ENCODE peak calls at places on chromosomes 12 and 14, in nine cellular contexts. L is Panc1, E is breast epithelium, U is endothelial cell of umbilical vein, V is HCT116, M is stomach, N is sigmoid colon, R is HepG2, X is K562. B is an unnamed sample.

GRCh38 chr14:20714593-20715250 is 26.2 kb downstream of the ANG start:
- DNase-seq in E (peak), X (no peak), R (no peak), N (peak), L (no peak), V (no peak), M (peak), U (peak), B (no peak)

GRCh38 chr12:47868041-47868440 is 36.8 kb downstream of the VDR start:
- DNase-seq in R (no peak), N (no peak), U (peak), X (no peak), M (no peak), E (no peak), L (no peak), V (no peak), B (no peak)

GRCh38 chr14:61602733-61603077 is 92.6 kb upstream of the HIF1A start:
- DNase-seq in X (no peak), M (no peak), R (peak), N (no peak), V (no peak), E (no peak), U (no peak), L (no peak), B (no peak)

GRCh38 chr14:84809158-84809557 is 720.8 kb upstream of the FLRT2 start:
- DNase-seq in M (no peak), E (no peak), L (no peak), R (no peak), V (no peak), X (no peak), U (no peak), N (no peak), B (no peak)

GRCh38 chr12:47164730-47165439 is 85.1 kb upstream of the AMIGO2 start:
- DNase-seq in U (no peak), E (no peak), N (no peak), X (no peak), V (no peak), R (no peak), L (no peak), M (no peak), B (no peak)

GRCh38 chr14:20841096-20841495 is 38.5 kb upstream of the RNASE1 start:
- DNase-seq in X (no peak), N (no peak), E (no peak), R (no peak), U (no peak), L (no peak), M (no peak), V (no peak), B (no peak)

GRCh38 chr14:37311233-37311632 is 113.5 kb downstream of the MIPOL1 start:
- DNase-seq in V (no peak), N (no peak), R (no peak), E (no peak), M (no peak), L (no peak), X (no peak), U (no peak), B (no peak)

GRCh38 chr14:38425324-38425976 is 169.6 kb upstream of the CLEC14A start:
- DNase-seq in M (no peak), L (no peak), E (no peak), X (no peak), V (no peak), N (no peak), U (no peak), R (no peak), B (no peak)

GRCh38 chr14:65042731-65043372 is 56.2 kb downstream of the FNTB start:
- DNase-seq in X (peak), N (no peak), R (no peak), E (no peak), U (no peak), M (peak), L (no peak), V (no peak), B (no peak)

GRCh38 chr12:91718326-91718725 is 427.3 kb downstream of the BTG1 start:
- DNase-seq in E (no peak), R (no peak), U (no peak), V (no peak), L (no peak), N (no peak), X (no peak), M (no peak), B (no peak)

GRCh38 chr12:18496156-18496555 is 234.8 kb downstream of the PIK3C2G start:
- DNase-seq in E (no peak), V (no peak), M (no peak), U (peak), X (no peak), L (no peak), N (no peak), R (no peak), B (no peak)

GRCh38 chr12:83173250-83173649 is 486.5 kb downstream of the TMTC2 start:
- DNase-seq in M (no peak), E (no peak), N (no peak), L (no peak), R (no peak), X (peak), U (no peak), V (no peak), B (no peak)

GRCh38 chr14:47715330-47715729 is 39.9 kb upstream of the MDGA2 start:
- DNase-seq in V (peak), X (no peak), L (no peak), E (no peak), U (no peak), M (no peak), R (no peak), N (no peak), B (no peak)

GRCh38 chr14:103065861-103066260 is 8.5 kb upstream of the CDC42BPB start:
- DNase-seq in U (no peak), V (no peak), X (no peak), L (no peak), E (no peak), R (no peak), N (peak), M (no peak), B (no peak)

GRCh38 chr12:89848732-89849131 is 140.1 kb upstream of the ATP2B1 start:
- DNase-seq in U (no peak), V (no peak), E (no peak), L (no peak), X (no peak), M (no peak), R (no peak), N (no peak), B (no peak)

GRCh38 chr12:81416571-81416970 is 338.7 kb downstream of the ACSS3 start:
- DNase-seq in M (no peak), L (no peak), N (no peak), R (no peak), E (no peak), U (no peak), V (no peak), X (no peak), B (no peak)

GRCh38 chr14:84225243-84225642 is 1304.7 kb upstream of the FLRT2 start:
- DNase-seq in X (no peak), N (peak), E (no peak), U (no peak), M (no peak), R (no peak), L (no peak), V (no peak), B (no peak)

GRCh38 chr12:6563448-6564050 is 4.5 kb downstream of the NOP2 start:
- DNase-seq in U (peak), E (no peak), M (peak), R (peak), N (no peak), L (no peak), V (no peak), X (peak), B (no peak)

GRCh38 chr14:26281280-26281998 is 316.4 kb downstream of the NOVA1 start:
- DNase-seq in V (no peak), E (peak), X (peak), L (no peak), N (no peak), U (no peak), M (no peak), R (peak), B (no peak)

GRCh38 chr14:97975960-97976359 is 1178.8 kb downstream of the VRK1 start:
- DNase-seq in E (no peak), R (no peak), V (no peak), N (no peak), U (no peak), L (no peak), X (no peak), M (no peak), B (no peak)

GRCh38 chr14:59100203-59100602 is 88.3 kb upstream of the DAAM1 start:
- DNase-seq in U (no peak), M (no peak), V (no peak), N (no peak), E (no peak), R (no peak), L (no peak), X (no peak), B (no peak)

GRCh38 chr12:68349083-68349700 is 17.0 kb upstream of the MDM1 start:
- DNase-seq in V (no peak), E (no peak), U (no peak), M (no peak), X (no peak), L (no peak), R (no peak), N (no peak), B (no peak)

GRCh38 chr14:75307700-75308379 is 29.2 kb downstream of the FOS start:
- DNase-seq in N (peak), X (peak), U (peak), R (peak), V (peak), L (no peak), E (peak), M (peak), B (no peak)
- TF ChIP-seq POLR2AphosphoS5 in N (peak), X (no peak), U (no peak), R (no peak), V (no peak), L (no peak), E (no peak), M (no peak), B (no peak)

GRCh38 chr12:50926415-50926814 is 25.9 kb upstream of the HIGD1C start:
- DNase-seq in E (no peak), U (peak), R (no peak), M (no peak), V (no peak), N (no peak), X (no peak), L (no peak), B (no peak)

GRCh38 chr12:50925920-50926319 is 26.4 kb upstream of the HIGD1C start:
- DNase-seq in V (no peak), L (no peak), U (no peak), N (no peak), R (no peak), M (no peak), E (no peak), X (no peak), B (no peak)

GRCh38 chr12:50928392-50928791 is 24.0 kb upstream of the HIGD1C start:
- DNase-seq in X (no peak), V (no peak), L (no peak), U (no peak), E (no peak), N (no peak), M (no peak), R (no peak), B (no peak)

GRCh38 chr12:50927356-50927755 is 25.0 kb upstream of the HIGD1C start:
- DNase-seq in X (no peak), L (no peak), N (no peak), M (no peak), V (no peak), R (no peak), E (no peak), U (peak), B (no peak)

GRCh38 chr12:50927766-50928224 is 24.5 kb upstream of the HIGD1C start:
- DNase-seq in X (no peak), U (no peak), N (no peak), E (no peak), L (no peak), R (no peak), M (no peak), V (no peak), B (no peak)
- H3K4me3 ChIP-seq in X (peak), U (no peak), N (peak), E (peak), L (no peak), R (peak), M (peak), V (no peak), B (peak)

GRCh38 chr12:123670882-123671728 is at the start of gene TCTN2:
- DNase-seq in V (peak), N (peak), U (peak), E (peak), X (peak), R (peak), M (peak), L (peak), B (peak)
- TF ChIP-seq POLR2AphosphoS5 in V (peak), N (peak), U (peak), E (no peak), X (no peak), R (peak), M (no peak), L (peak), B (peak)

DNA sequence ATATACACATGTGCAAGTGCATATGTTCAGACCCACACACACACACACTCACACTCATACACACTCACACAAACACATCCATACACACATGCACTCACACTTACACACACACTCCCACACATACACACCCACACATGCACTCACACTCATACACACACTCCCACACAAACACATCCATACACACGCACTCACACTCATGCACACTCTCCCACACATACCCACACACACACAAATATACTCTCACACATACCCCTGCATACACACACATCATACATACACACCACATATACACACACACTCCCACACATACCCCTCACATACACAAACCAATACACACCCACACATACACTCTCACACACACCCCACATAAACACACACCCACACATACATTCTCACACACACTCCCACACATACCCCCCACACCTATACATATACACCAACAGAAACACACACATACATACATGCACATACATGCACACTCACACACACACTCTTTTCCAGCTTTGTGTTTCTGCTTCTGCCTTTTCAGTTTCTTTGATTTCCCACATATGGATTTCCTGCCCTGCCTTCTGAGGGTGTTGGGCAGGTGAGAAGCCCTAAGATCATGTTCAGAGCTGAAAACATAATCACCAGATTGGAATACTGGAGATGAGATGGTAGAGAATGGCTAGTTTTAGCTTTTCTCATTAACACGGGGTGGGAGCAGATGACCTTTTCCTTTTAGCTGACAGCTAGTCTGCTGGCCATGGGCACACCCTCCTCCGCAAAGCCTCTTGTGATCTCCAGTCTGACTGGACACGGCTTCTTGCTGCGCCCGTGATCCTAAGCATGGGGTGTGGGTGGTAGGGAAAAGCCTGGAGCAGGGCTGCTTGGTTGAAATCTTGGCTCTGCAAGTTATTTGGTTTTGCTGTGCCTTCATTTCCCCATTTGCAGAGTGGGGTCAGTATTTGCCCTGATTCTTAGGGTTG is 214.0 kb downstream of the CHST11 start:
- DNase-seq in N (no peak), M (no peak), V (peak), E (no peak), X (no peak), L (no peak), R (no peak), U (no peak), B (no peak)
- H3K4me3 ChIP-seq in N (no peak), M (no peak), V (peak), E (no peak), X (no peak), L (no peak), R (no peak), U (no peak), B (no peak)

GRCh38 chr14:69244946-69245345 is 15.0 kb upstream of the GALNT16 start:
- DNase-seq in V (no peak), U (no peak), R (no peak), N (no peak), M (no peak), X (no peak), L (no peak), E (no peak), B (no peak)

GRCh38 chr14:69249603-69250002 is 10.4 kb upstream of the GALNT16 start:
- DNase-seq in X (no peak), R (no peak), N (no peak), E (no peak), U (no peak), L (no peak), V (no peak), M (no peak), B (no peak)

GRCh38 chr14:69252851-69253250 is 7.1 kb upstream of the GALNT16 start:
- DNase-seq in R (no peak), V (no peak), U (no peak), X (no peak), L (no peak), N (no peak), M (no peak), E (no peak), B (no peak)

GRCh38 chr14:69246331-69246730 is 13.6 kb upstream of the GALNT16 start:
- DNase-seq in L (no peak), U (no peak), V (no peak), M (no peak), E (no peak), X (no peak), N (no peak), R (peak), B (no peak)

DNA sequence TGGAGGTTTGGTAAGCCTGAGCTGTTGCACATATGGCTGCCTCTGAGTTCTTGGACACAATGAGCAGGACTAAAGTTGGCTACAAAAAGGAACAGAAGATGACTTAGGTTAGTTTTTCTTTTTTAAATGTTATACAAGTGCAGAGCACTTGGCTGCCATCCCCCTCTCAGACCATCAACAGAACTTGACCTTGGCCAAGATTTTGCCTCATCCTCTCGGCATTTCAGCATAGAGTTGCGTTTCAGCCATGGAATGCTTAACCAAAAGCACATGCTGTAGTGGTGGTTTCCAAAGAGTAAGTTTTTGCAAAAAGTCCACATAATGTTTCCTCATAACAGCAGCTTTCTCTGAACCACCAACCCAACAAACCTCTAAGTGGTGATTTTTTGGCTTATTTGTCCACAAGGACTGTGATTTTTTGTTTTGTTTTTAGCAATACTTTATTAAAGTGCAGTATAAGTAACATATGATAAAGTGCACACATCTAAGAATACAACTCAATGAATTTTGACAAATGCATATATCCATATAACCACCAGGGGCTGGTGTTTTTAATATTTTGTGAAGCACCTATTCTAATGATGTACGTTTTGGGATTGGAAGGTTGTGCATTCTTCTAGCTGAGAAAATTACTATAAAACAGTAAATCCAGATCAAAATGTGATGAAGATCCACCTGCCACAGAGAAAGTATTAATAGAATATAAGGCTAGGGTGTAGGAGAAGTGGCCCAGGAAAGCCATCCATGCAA is 12.1 kb upstream of the GALNT16 start:
- DNase-seq in N (peak), U (no peak), V (no peak), E (peak), X (no peak), M (no peak), L (no peak), R (no peak), B (no peak)
- TF ChIP-seq POLR2AphosphoS5 in N (no peak), U (no peak), V (no peak), E (peak), X (no peak), M (peak), L (no peak), R (no peak), B (no peak)

GRCh38 chr12:94644141-94644575 is 6.2 kb downstream of the TMCC3 start:
- DNase-seq in E (no peak), L (peak), N (no peak), U (peak), V (no peak), M (no peak), R (no peak), X (no peak), B (no peak)

GRCh38 chr12:94644622-94645021 is 5.7 kb downstream of the TMCC3 start:
- DNase-seq in L (no peak), N (no peak), V (no peak), X (no peak), U (peak), M (no peak), R (no peak), E (no peak), B (no peak)

GRCh38 chr12:94650143-94651056 is at the start of gene TMCC3:
- DNase-seq in U (peak), R (no peak), V (no peak), N (peak), E (no peak), M (peak), L (no peak), X (no peak), B (no peak)

GRCh38 chr12:94648578-94648977 is 1.8 kb downstream of the TMCC3 start:
- DNase-seq in R (no peak), X (no peak), U (peak), E (no peak), L (no peak), V (no peak), M (no peak), N (no peak), B (no peak)

GRCh38 chr12:94649349-94650142 is 811 bp downstream of the TMCC3 start:
- DNase-seq in M (peak), X (no peak), L (no peak), V (no peak), R (no peak), N (peak), E (no peak), U (peak), B (no peak)
- H3K4me3 ChIP-seq in M (peak), X (no peak), L (peak), V (peak), R (peak), N (peak), E (peak), U (peak), B (peak)

B was measured in SK-N-MC.